ENCODE peak calls at places on chromosome 14, in four cellular contexts. One of them, this sample, is unnamed.

GRCh38 chr14:74922752-74923401 is at the start of gene RPS6KL1:
- DNase-seq in T-cell: peak
- DNase-seq in WTC11: peak
- DNase-seq in SJSA1: no peak
- DNase-seq in this sample: peak

GRCh38 chr14:101120636-101121398 is 217.3 kb upstream of the RTL1 start:
- DNase-seq in T-cell: no peak
- DNase-seq in WTC11: no peak
- DNase-seq in SJSA1: no peak
- DNase-seq in this sample: no peak

GRCh38 chr14:100573009-100573756 is 14.0 kb downstream of the BEGAIN start:
- DNase-seq in T-cell: no peak
- DNase-seq in WTC11: peak
- DNase-seq in SJSA1: no peak
- DNase-seq in this sample: no peak

GRCh38 chr14:106044949-106045596 is 518.7 kb downstream of the TMEM121 start:
- DNase-seq in T-cell: peak
- DNase-seq in WTC11: no peak
- DNase-seq in SJSA1: no peak
- DNase-seq in this sample: no peak

GRCh38 chr14:92531151-92531873 is 17.7 kb downstream of the RIN3 start:
- DNase-seq in T-cell: peak
- DNase-seq in WTC11: no peak
- DNase-seq in SJSA1: no peak
- DNase-seq in this sample: no peak

GRCh38 chr14:43407721-43408120 is 1099.4 kb downstream of the FSCB start:
- DNase-seq in T-cell: no peak
- DNase-seq in WTC11: no peak
- DNase-seq in SJSA1: no peak
- DNase-seq in this sample: no peak

GRCh38 chr14:61466249-61466904 is 145.0 kb downstream of the PRKCH start:
- DNase-seq in T-cell: no peak
- DNase-seq in WTC11: peak
- DNase-seq in SJSA1: peak
- DNase-seq in this sample: peak

GRCh38 chr14:58832010-58832409 is 194.2 kb downstream of the DACT1 start:
- DNase-seq in T-cell: no peak
- DNase-seq in WTC11: no peak
- DNase-seq in SJSA1: no peak
- DNase-seq in this sample: no peak

GRCh38 chr14:54737132-54737711 is 165.4 kb downstream of the GCH1 start:
- DNase-seq in T-cell: no peak
- DNase-seq in WTC11: no peak
- DNase-seq in SJSA1: no peak
- DNase-seq in this sample: no peak

GRCh38 chr14:69324341-69324931 is 64.5 kb downstream of the GALNT16 start:
- DNase-seq in T-cell: no peak
- DNase-seq in WTC11: peak
- DNase-seq in SJSA1: no peak
- DNase-seq in this sample: no peak

This sample was measured in retina.